ENCODE peak calls at places on chromosome 3, in nine cellular contexts. L, N, O, A, C, J, E, G and D are unnamed samples.

GRCh38 chr3:19734453-19734852 is 199.6 kb downstream of the EFHB start:
- DNase-seq in L (no peak), C (no peak), O (no peak), A (no peak), G (no peak), J (no peak), N (no peak), E (no peak), D (no peak)

GRCh38 chr3:37466660-37467359 is 292.4 kb upstream of the LRRFIP2 start:
- DNase-seq in L (no peak), N (no peak), O (no peak), A (no peak), J (no peak), E (no peak), G (no peak), C (no peak), D (no peak)

GRCh38 chr3:8460815-8461482 is 40.7 kb upstream of the LMCD1 start:
- DNase-seq in C (no peak), E (no peak), J (no peak), O (no peak), N (no peak), G (no peak), L (no peak), A (no peak), D (no peak)

GRCh38 chr3:63934041-63934440 is 21.9 kb upstream of the SCAANT1 start:
- DNase-seq in J (no peak), L (no peak), A (no peak), E (no peak), G (no peak), N (no peak), C (no peak), O (no peak), D (no peak)

GRCh38 chr3:16013563-16013962 is 160.9 kb upstream of the GALNT15 start:
- DNase-seq in G (no peak), O (no peak), N (no peak), L (no peak), J (no peak), E (no peak), C (no peak), A (no peak), D (no peak)

GRCh38 chr3:32392530-32393302 is 1.1 kb downstream of the CMTM7 start:
- DNase-seq in G (no peak), N (peak), E (peak), L (no peak), J (no peak), C (peak), A (peak), O (peak), D (peak)

GRCh38 chr3:183775781-183776180 is 49.6 kb downstream of the MAP6D1 start:
- DNase-seq in G (no peak), A (peak), N (no peak), J (no peak), L (no peak), C (no peak), O (no peak), E (no peak), D (no peak)

GRCh38 chr3:94405258-94406035 is 342.6 kb downstream of the NSUN3 start:
- DNase-seq in O (no peak), C (no peak), A (no peak), L (no peak), G (no peak), J (no peak), E (no peak), N (no peak), D (no peak)

GRCh38 chr3:11155341-11156025 is 1.2 kb downstream of the HRH1 start:
- DNase-seq in E (peak), L (no peak), N (peak), O (peak), J (peak), A (peak), C (peak), G (peak), D (no peak)

GRCh38 chr3:49703443-49703927 is 14.1 kb downstream of the RNF123 start:
- DNase-seq in A (peak), E (peak), G (peak), C (no peak), J (peak), O (peak), N (peak), L (peak), D (peak)

GRCh38 chr3:148101061-148101460 is 596.6 kb upstream of the AGTR1 start:
- DNase-seq in A (no peak), O (no peak), C (no peak), E (no peak), L (no peak), G (no peak), J (no peak), N (no peak), D (no peak)

GRCh38 chr3:128859573-128860154 is 19.8 kb upstream of the ACAD9 start:
- DNase-seq in N (no peak), A (peak), E (peak), G (peak), O (no peak), J (no peak), L (no peak), C (no peak), D (no peak)

GRCh38 chr3:116433552-116433951 is 11.7 kb downstream of the LSAMP start:
- DNase-seq in L (no peak), A (no peak), O (no peak), J (peak), E (no peak), C (no peak), N (no peak), G (no peak), D (no peak)

GRCh38 chr3:20103731-20104130 is 63.5 kb downstream of the KAT2B start:
- DNase-seq in L (no peak), O (no peak), J (no peak), G (no peak), C (no peak), N (no peak), E (no peak), A (no peak), D (no peak)

GRCh38 chr3:69115731-69116130 is 6.7 kb downstream of the LMOD3 start:
- DNase-seq in E (no peak), J (no peak), L (no peak), O (no peak), G (no peak), A (no peak), N (no peak), C (no peak), D (no peak)

GRCh38 chr3:126720596-126720995 is 16.6 kb downstream of the CHCHD6 start:
- DNase-seq in A (no peak), C (no peak), L (no peak), O (no peak), J (no peak), G (no peak), E (no peak), N (no peak), D (no peak)

GRCh38 chr3:158791259-158791920 is 10.5 kb upstream of the MFSD1 start:
- DNase-seq in L (no peak), J (peak), O (peak), G (peak), E (no peak), A (peak), N (peak), C (no peak), D (no peak)

GRCh38 chr3:153166206-153166605 is 4.2 kb downstream of the RAP2B start:
- DNase-seq in E (no peak), A (peak), N (no peak), G (no peak), C (no peak), J (no peak), L (no peak), O (peak), D (no peak)